ENCODE peak calls at places on chromosome 2, in five cellular contexts. T is right lobe of liver; N is CD8-positive, alpha-beta T cell; S is progenitor cell of endocrine pancreas; E is CD4-positive, alpha-beta T cell. G is an unnamed sample.

GRCh38 chr2:10557506-10558265 is 109.6 kb upstream of the ODC1 start:
- DNase-seq in S (no peak), E (no peak), N (no peak), T (no peak), G (no peak)

GRCh38 chr2:98546186-98546585 is 62.1 kb downstream of the COA5 start:
- DNase-seq in S (no peak), E (no peak), T (no peak), N (no peak), G (no peak)

GRCh38 chr2:104385743-104386142 is 468.2 kb upstream of the POU3F3 start:
- DNase-seq in E (no peak), T (no peak), S (no peak), N (no peak), G (no peak)

GRCh38 chr2:16048466-16048865 is 108.1 kb downstream of the MYCN start:
- DNase-seq in E (no peak), T (no peak), S (no peak), N (no peak), G (no peak)

GRCh38 chr2:44560961-44561360 is 199.2 kb downstream of the CAMKMT start:
- DNase-seq in S (no peak), E (no peak), N (no peak), T (no peak), G (no peak)

GRCh38 chr2:75047189-75047812 is 88.9 kb downstream of the POLE4 start:
- DNase-seq in T (no peak), S (no peak), E (no peak), N (no peak), G (no peak)

GRCh38 chr2:128754246-128754724 is 435.6 kb upstream of the HS6ST1 start:
- DNase-seq in E (no peak), T (no peak), S (no peak), N (no peak), G (peak)

GRCh38 chr2:230067990-230068657 is 600 bp downstream of the SLC16A14 start:
- DNase-seq in T (peak), E (peak), S (peak), N (peak), G (peak)

GRCh38 chr2:239646184-239646583 is 245.4 kb upstream of the HDAC4 start:
- DNase-seq in E (no peak), S (no peak), N (no peak), T (no peak), G (no peak)

GRCh38 chr2:161122772-161123530 is 37.3 kb upstream of the TANK start:
- DNase-seq in N (no peak), E (no peak), S (no peak), T (no peak), G (no peak)

GRCh38 chr2:72923833-72924352 is 6.6 kb downstream of the EMX1 start:
- DNase-seq in S (peak), E (no peak), N (no peak), T (no peak), G (no peak)

GRCh38 chr2:168526641-168527040 is 70.6 kb downstream of the CERS6 start:
- DNase-seq in S (no peak), N (no peak), T (peak), E (no peak), G (no peak)

GRCh38 chr2:159082119-159082518 is 113.7 kb downstream of the TANC1 start:
- DNase-seq in N (no peak), E (no peak), T (no peak), S (no peak), G (no peak)

GRCh38 chr2:120237491-120237902 is 14.3 kb upstream of the TMEM185B start:
- DNase-seq in T (no peak), S (no peak), N (no peak), E (no peak), G (no peak)

GRCh38 chr2:95315801-95316411 is 18.8 kb downstream of the KCNIP3 start:
- DNase-seq in N (no peak), S (no peak), E (no peak), T (no peak), G (no peak)

GRCh38 chr2:159124441-159124911 is 156.0 kb downstream of the TANC1 start:
- DNase-seq in E (no peak), S (no peak), T (no peak), N (no peak), G (no peak)

DNA sequence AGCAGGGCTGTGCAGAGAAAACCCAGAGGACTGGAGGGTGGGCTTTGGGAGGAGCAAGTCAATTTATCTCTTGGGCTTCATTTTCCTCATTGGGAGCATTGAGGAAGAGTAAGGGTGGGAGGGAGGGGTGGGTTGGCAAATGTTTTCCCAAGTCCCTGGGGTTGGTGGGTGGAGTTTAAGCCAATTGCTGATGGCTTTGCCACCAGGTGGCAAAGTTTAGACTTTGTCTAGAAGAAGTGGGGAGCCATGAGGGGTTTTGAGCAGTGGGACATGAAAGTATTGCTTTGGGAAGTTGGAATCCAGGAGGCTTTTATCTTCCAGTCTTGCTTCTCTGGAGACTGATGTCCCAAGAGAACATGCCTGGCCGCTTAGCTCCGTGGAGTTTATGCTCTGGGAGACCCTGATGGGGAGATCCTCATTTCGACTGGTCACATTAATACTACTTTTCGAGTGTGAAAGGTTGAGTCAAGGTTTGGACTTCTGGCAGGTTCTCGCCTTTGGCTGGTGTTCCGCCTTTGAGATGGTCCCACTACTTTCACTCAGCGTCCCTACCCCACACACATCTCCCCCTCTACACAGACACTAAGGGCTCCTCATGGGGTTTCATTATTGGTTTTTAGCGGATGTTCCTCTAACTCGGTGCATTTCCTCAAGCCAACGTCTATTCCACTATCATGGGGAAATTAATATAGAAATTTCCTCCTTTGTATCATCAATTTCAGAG is 126.7 kb downstream of the PRKCE start:
- DNase-seq in N (no peak), S (no peak), E (no peak), T (no peak), G (no peak)
- TF ChIP-seq CTCF in N (no peak), S (no peak), E (no peak), T (no peak), G (no peak)

GRCh38 chr2:195312662-195313061 is 344.4 kb upstream of the SLC39A10 start:
- DNase-seq in E (no peak), T (no peak), N (no peak), S (no peak), G (no peak)
- TF ChIP-seq CTCF in E (no peak), T (no peak), N (no peak), S (no peak), G (no peak)

GRCh38 chr2:237865623-237866041 is 6.2 kb downstream of the RAMP1 start:
- DNase-seq in N (no peak), S (no peak), T (no peak), E (no peak), G (no peak)
- TF ChIP-seq CTCF in N (no peak), S (no peak), T (no peak), E (no peak), G (no peak)

DNA sequence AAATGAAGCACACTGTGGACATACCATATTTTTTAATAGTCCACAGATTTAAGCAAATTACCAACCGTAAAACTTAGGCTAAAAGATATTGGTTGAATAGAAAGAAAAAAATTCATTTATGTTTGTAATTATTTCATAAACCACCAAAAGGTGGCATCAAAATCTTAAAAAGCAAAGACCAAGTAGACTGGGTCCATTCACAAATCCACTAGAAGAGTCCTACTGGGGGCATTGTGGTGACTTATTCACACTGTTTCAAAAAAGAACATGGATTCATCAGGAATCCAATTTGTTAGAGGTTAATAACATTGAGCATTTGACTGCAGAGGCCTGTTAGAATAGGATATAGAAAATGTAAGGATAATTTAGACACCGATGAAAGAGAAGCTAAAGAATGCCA is 194.9 kb upstream of the KYNU start:
- DNase-seq in E (no peak), S (no peak), N (no peak), T (no peak), G (no peak)
- TF ChIP-seq CTCF in E (no peak), S (no peak), N (no peak), T (peak), G (no peak)

GRCh38 chr2:238105506-238106338 is 5.6 kb downstream of the ESPNL start:
- DNase-seq in S (no peak), E (no peak), N (no peak), T (peak), G (no peak)

GRCh38 chr2:238108423-238109201 is 8.5 kb downstream of the ESPNL start:
- DNase-seq in E (no peak), T (peak), S (no peak), N (no peak), G (peak)

GRCh38 chr2:238107525-238108422 is 7.6 kb downstream of the ESPNL start:
- DNase-seq in E (no peak), S (no peak), T (peak), N (no peak), G (peak)

GRCh38 chr2:238106339-238106697 is 6.2 kb downstream of the ESPNL start:
- DNase-seq in N (no peak), T (peak), E (no peak), S (no peak), G (no peak)

GRCh38 chr2:238106698-238107524 is 6.8 kb downstream of the ESPNL start:
- DNase-seq in T (peak), S (no peak), N (no peak), E (no peak), G (peak)
- TF ChIP-seq CTCF in T (peak), S (peak), N (no peak), E (no peak), G (peak)

GRCh38 chr2:209577376-209578357 is 153.8 kb downstream of the MAP2 start:
- DNase-seq in S (no peak), N (no peak), E (no peak), T (no peak), G (no peak)
- TF ChIP-seq CTCF in S (peak), N (no peak), E (no peak), T (peak), G (peak)

GRCh38 chr2:186554850-186555785 is 34.7 kb upstream of the ITGAV start:
- DNase-seq in S (no peak), E (no peak), T (no peak), N (no peak), G (no peak)
- TF ChIP-seq CTCF in S (no peak), E (no peak), T (no peak), N (no peak), G (no peak)

GRCh38 chr2:1136071-1136470 is 185.4 kb downstream of the SNTG2 start:
- DNase-seq in S (no peak), E (no peak), T (no peak), N (no peak), G (no peak)
- TF ChIP-seq CTCF in S (peak), E (no peak), T (no peak), N (no peak), G (no peak)

DNA sequence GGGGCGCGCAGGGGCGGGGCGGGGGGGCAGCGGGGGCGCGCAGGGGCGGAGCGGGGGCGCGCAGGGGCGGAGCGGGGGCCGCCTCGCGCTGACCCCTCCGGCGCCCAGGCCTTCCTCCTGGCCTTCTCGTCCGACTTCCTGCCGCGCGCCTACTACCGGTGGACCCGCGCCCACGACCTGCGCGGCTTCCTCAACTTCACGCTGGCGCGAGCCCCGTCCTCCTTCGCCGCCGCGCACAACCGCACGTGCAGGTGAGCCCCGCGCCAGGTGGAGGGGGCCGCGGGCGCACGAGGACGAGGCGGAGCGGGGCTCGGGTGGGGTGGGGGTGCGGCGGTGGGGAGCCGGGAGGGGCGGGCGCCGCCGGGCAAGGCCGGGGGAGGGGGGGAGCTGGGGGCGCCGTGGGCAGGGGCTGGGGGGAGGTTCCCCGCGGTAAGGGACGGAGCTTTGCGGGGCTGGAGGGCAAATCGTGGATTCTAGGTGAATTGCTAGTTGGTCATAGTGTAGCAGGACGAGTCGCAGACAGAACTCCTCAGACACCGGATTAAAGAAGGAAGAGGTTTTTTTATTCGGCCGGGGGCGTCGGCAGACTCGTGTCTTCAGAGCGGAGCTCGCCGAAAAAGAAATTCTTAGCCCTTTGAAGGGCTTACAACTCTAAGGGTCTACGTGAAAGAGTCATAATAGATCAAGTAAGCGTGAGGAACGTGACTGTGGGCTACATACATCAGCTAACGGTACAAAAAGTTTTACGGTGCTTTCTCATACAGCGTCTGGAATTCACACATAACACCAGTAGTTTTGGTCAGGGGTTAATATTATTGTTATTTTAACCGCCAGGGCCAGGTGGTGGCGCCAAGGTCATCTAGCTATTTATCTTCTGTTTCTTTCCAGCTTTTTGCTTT is 29.9 kb downstream of the ANO7 start:
- DNase-seq in T (no peak), S (peak), N (peak), E (peak), G (peak)
- TF ChIP-seq CTCF in T (peak), S (peak), N (no peak), E (no peak), G (peak)

DNA sequence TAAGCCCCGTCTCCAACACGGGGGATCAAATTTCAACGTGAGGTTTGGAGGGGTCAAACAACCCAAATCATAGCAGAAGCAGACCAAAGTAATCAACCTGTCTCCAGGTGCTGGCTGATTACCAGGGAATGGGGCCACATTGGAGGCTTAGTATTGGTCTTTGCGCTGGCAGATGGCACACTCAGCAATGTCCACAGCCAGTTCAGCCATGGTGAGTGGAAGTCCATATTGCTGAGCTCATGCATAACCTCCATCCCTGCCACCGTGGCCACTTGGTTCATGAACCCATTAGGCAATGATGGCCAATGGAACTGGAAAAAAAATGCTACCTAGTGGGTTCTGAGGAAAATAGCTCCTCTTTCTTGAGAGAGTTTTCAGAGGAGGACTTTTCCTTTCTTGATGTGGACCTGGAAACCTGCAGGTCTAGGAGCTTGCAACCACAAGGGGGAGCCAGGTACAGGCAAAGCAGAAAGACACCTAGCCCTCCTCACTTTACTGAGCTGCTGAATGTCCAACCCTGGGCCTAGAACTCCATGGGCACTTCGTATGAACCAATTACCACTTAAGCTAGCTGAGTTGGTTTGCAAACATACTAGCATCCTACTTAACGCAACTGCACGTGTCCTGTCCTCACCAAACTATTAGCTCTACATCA is 128.0 kb upstream of the GYPC start:
- DNase-seq in E (peak), N (peak), S (peak), T (peak), G (peak)
- TF ChIP-seq CTCF in E (peak), N (peak), S (peak), T (peak), G (peak)

G was measured in GM20000.